ENCODE peak calls at places on chromosomes 7 and 10, in eight cellular contexts. G, A, T, Z, X, H, R and Y are unnamed samples.
A peak's percentile ranks its signal among the peaks of the same experiment; 100 is the strongest.

GRCh38 chr10:34526186-34526585 is 288.9 kb downstream of the PARD3 start:
- ATAC-seq in G (peak; percentile 1), A (no peak), T (no peak), Z (no peak), X (no peak), H (no peak), R (no peak), Y (no peak)

GRCh38 chr7:107712025-107712424 is 31.9 kb upstream of the CBLL1 start:
- ATAC-seq in G (no peak), A (no peak), T (peak; percentile 30), Z (no peak), X (no peak), H (no peak), R (no peak), Y (no peak)

GRCh38 chr10:71068811-71069411 is 143.5 kb upstream of the UNC5B start:
- ATAC-seq in G (peak; percentile 51), A (peak; percentile 75), T (no peak), Z (peak; percentile 84), X (peak; percentile 18), H (no peak), R (peak; percentile 7), Y (no peak)

GRCh38 chr10:108244443-108245228 is 1080.1 kb upstream of the SORCS1 start:
- ATAC-seq in G (no peak), A (no peak), T (no peak), Z (no peak), X (no peak), H (no peak), R (no peak), Y (no peak)

GRCh38 chr10:27413831-27414348 is 90.2 kb upstream of the RAB18 start:
- ATAC-seq in G (no peak), A (no peak), T (no peak), Z (no peak), X (peak; percentile 70), H (no peak), R (no peak), Y (peak; percentile 28)

GRCh38 chr7:100130608-100131453 is 4.1 kb downstream of the MBLAC1 start:
- ATAC-seq in G (peak; percentile 46), A (no peak), T (no peak), Z (no peak), X (peak; percentile 44), H (peak; percentile 30), R (peak; percentile 37), Y (no peak)

GRCh38 chr10:66519616-66520015 is 406.2 kb upstream of the LRRTM3 start:
- ATAC-seq in G (no peak), A (no peak), T (no peak), Z (no peak), X (no peak), H (no peak), R (no peak), Y (no peak)

GRCh38 chr10:16856567-16856966 is 39.3 kb upstream of the RSU1 start:
- ATAC-seq in G (no peak), A (no peak), T (no peak), Z (no peak), X (peak; percentile 55), H (no peak), R (no peak), Y (peak; percentile 19)

GRCh38 chr7:48505061-48505460 is 333.8 kb downstream of the ABCA13 start:
- ATAC-seq in G (no peak), A (no peak), T (no peak), Z (no peak), X (no peak), H (no peak), R (no peak), Y (no peak)

GRCh38 chr10:59175538-59176240 is 754 bp upstream of the PHYHIPL start:
- ATAC-seq in G (no peak), A (no peak), T (no peak), Z (peak; percentile 13), X (peak; percentile 19), H (no peak), R (no peak), Y (no peak)

GRCh38 chr10:28217848-28218247 is 85.0 kb downstream of the MPP7 start:
- ATAC-seq in G (peak; percentile 78), A (no peak), T (no peak), Z (no peak), X (no peak), H (peak; percentile 94), R (no peak), Y (no peak)

GRCh38 chr10:80896959-80897358 is 359.3 kb downstream of the SH2D4B start:
- ATAC-seq in G (no peak), A (no peak), T (no peak), Z (no peak), X (no peak), H (no peak), R (no peak), Y (no peak)

GRCh38 chr7:11615163-11615562 is 216.8 kb downstream of the THSD7A start:
- ATAC-seq in G (no peak), A (no peak), T (no peak), Z (no peak), X (no peak), H (no peak), R (no peak), Y (no peak)

GRCh38 chr7:139543801-139544603 is 20.5 kb downstream of the CLEC2L start:
- ATAC-seq in G (peak; percentile 87), A (no peak), T (peak; percentile 37), Z (no peak), X (peak; percentile 74), H (no peak), R (no peak), Y (no peak)

GRCh38 chr7:104453190-104453589 is 124.8 kb downstream of the LHFPL3 start:
- ATAC-seq in G (no peak), A (no peak), T (no peak), Z (no peak), X (peak; percentile 80), H (no peak), R (no peak), Y (no peak)

GRCh38 chr10:127158663-127159062 is 37.7 kb downstream of the INSYN2A start:
- ATAC-seq in G (no peak), A (no peak), T (no peak), Z (no peak), X (no peak), H (no peak), R (no peak), Y (no peak)

GRCh38 chr7:30330134-30331111 is 46.0 kb downstream of the ZNRF2 start:
- ATAC-seq in G (no peak), A (no peak), T (peak; percentile 51), Z (peak; percentile 47), X (no peak), H (peak; percentile 77), R (peak; percentile 86), Y (no peak)

GRCh38 chr7:77216233-77216632 is 16.6 kb upstream of the FGL2 start:
- ATAC-seq in G (no peak), A (no peak), T (no peak), Z (no peak), X (no peak), H (no peak), R (peak; percentile 39), Y (no peak)

GRCh38 chr10:109922976-109923921 is at the start of gene XPNPEP1:
- ATAC-seq in G (peak; percentile 95), A (peak; percentile 96), T (peak; percentile 98), Z (peak; percentile 99), X (peak; percentile 91), H (peak; percentile 92), R (peak; percentile 98), Y (peak; percentile 99)
- TF ChIP-seq CTCF in G (no peak), A (no peak), T (no peak), Z (no peak), X (no peak), H (no peak), R (no peak), Y (no peak)

GRCh38 chr10:133440633-133441285 is 13.0 kb upstream of the SCART1 start:
- ATAC-seq in G (no peak), A (no peak), T (no peak), Z (no peak), X (no peak), H (no peak), R (no peak), Y (no peak)

GRCh38 chr10:133441780-133442179 is 12.0 kb upstream of the SCART1 start:
- ATAC-seq in G (no peak), A (no peak), T (no peak), Z (no peak), X (no peak), H (no peak), R (no peak), Y (no peak)

GRCh38 chr10:133439517-133440461 is 14.0 kb upstream of the SCART1 start:
- ATAC-seq in G (no peak), A (no peak), T (no peak), Z (no peak), X (no peak), H (no peak), R (no peak), Y (no peak)

GRCh38 chr10:133442191-133442966 is 11.4 kb upstream of the SCART1 start:
- ATAC-seq in G (no peak), A (no peak), T (peak; percentile 6), Z (no peak), X (no peak), H (peak; percentile 94), R (no peak), Y (no peak)

GRCh38 chr10:133438711-133439273 is 14.4 kb upstream of the SPRN start:
- ATAC-seq in G (peak; percentile 52), A (no peak), T (peak; percentile 41), Z (no peak), X (no peak), H (peak; percentile 45), R (peak; percentile 53), Y (no peak)
- TF ChIP-seq CTCF in G (peak; percentile 35), A (no peak), T (no peak), Z (no peak), X (peak; percentile 40), H (peak; percentile 57), R (no peak), Y (no peak)

DNA sequence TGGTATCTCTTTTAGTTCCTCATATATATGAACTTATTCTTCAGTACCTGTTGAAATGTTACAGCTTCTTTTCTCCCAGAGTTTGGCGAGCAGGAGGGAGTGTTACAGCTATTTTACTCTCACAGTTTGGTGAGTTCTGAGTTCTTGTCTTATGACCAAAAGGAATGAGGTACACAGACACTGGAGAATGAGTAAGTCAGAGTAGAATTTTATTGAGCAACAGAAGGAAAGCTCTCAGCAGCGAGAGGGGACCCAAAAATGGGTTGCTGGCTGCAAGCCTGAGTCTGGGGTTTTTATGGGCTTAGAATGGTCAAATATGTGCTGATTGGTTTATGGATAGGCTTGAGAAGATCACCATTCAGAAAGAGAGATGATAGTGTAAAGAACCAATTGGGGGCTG is 175.2 kb downstream of the CDK14 start:
- ATAC-seq in G (no peak), A (no peak), T (no peak), Z (no peak), X (no peak), H (no peak), R (no peak), Y (no peak)
- TF ChIP-seq CTCF in G (no peak), A (no peak), T (no peak), Z (no peak), X (no peak), H (no peak), R (no peak), Y (no peak)

GRCh38 chr7:117756586-117756985 is 116.7 kb downstream of the CTTNBP2 start:
- ATAC-seq in G (no peak), A (no peak), T (no peak), Z (no peak), X (no peak), H (no peak), R (no peak), Y (no peak)

GRCh38 chr7:117751775-117752174 is 121.5 kb downstream of the CTTNBP2 start:
- ATAC-seq in G (no peak), A (no peak), T (no peak), Z (no peak), X (no peak), H (no peak), R (peak; percentile 29), Y (peak; percentile 58)

GRCh38 chr7:117755136-117755535 is 118.1 kb downstream of the CTTNBP2 start:
- ATAC-seq in G (no peak), A (no peak), T (no peak), Z (no peak), X (no peak), H (no peak), R (no peak), Y (no peak)

GRCh38 chr7:117750612-117751563 is 122.4 kb downstream of the CTTNBP2 start:
- ATAC-seq in G (no peak), A (no peak), T (no peak), Z (no peak), X (no peak), H (no peak), R (no peak), Y (no peak)
- TF ChIP-seq CTCF in G (peak; percentile 70), A (no peak), T (peak; percentile 47), Z (peak; percentile 39), X (peak; percentile 74), H (peak; percentile 46), R (no peak), Y (peak; percentile 58)